ENCODE peak calls at places on chromosomes 5 and 9, in seven cellular contexts. R, Z, U, O, D, H and X are unnamed samples.

GRCh38 chr5:4831325-4831724 is 308.8 kb upstream of the ADAMTS16 start:
- DNase-seq in O (no peak), H (no peak), Z (no peak), U (no peak), R (no peak), D (no peak), X (no peak)

GRCh38 chr9:86098793-86099694 is at the start of gene GOLM1:
- DNase-seq in D (peak; percentile 86), Z (peak; percentile 69), R (peak; percentile 60), H (peak; percentile 84), O (no peak), U (no peak), X (peak; percentile 5)

GRCh38 chr5:124883686-124884085 is 137.2 kb upstream of the ZNF608 start:
- DNase-seq in R (no peak), U (no peak), H (no peak), O (no peak), Z (no peak), D (no peak), X (no peak)

GRCh38 chr9:113562653-113563381 is 99.3 kb downstream of the RGS3 start:
- DNase-seq in O (no peak), H (no peak), R (no peak), D (no peak), Z (no peak), U (no peak), X (no peak)

GRCh38 chr5:54713923-54714581 is 196.5 kb downstream of the SNX18 start:
- DNase-seq in O (no peak), U (no peak), Z (peak; percentile 87), R (no peak), H (no peak), D (no peak), X (no peak)

GRCh38 chr5:139637438-139638089 is 10.6 kb upstream of the CXXC5 start:
- DNase-seq in U (no peak), H (peak; percentile 95), O (no peak), R (peak; percentile 65), D (peak; percentile 80), Z (peak; percentile 79), X (peak; percentile 54)

GRCh38 chr9:130912932-130913598 is 16.5 kb upstream of the QRFP start:
- DNase-seq in U (peak; percentile 67), O (no peak), Z (peak; percentile 62), H (peak; percentile 83), D (peak; percentile 26), R (no peak), X (no peak)

GRCh38 chr9:20981486-20981885 is 50.0 kb downstream of the HACD4 start:
- DNase-seq in R (no peak), D (peak; percentile 8), U (peak; percentile 60), H (no peak), Z (peak; percentile 70), O (no peak), X (no peak)

GRCh38 chr5:44389410-44389879 is at the start of gene FGF10:
- DNase-seq in D (no peak), H (peak; percentile 82), R (no peak), U (no peak), O (no peak), Z (peak; percentile 0), X (no peak)

GRCh38 chr5:27080147-27080546 is 41.8 kb upstream of the CDH9 start:
- DNase-seq in D (no peak), O (no peak), U (no peak), R (no peak), H (no peak), Z (no peak), X (no peak)

GRCh38 chr5:175659546-175660248 is 1.8 kb downstream of the HRH2 start:
- DNase-seq in O (no peak), H (no peak), Z (no peak), R (no peak), D (no peak), U (no peak), X (no peak)

GRCh38 chr5:112682621-112683061 is 55.0 kb upstream of the APC start:
- DNase-seq in Z (no peak), D (no peak), H (no peak), U (no peak), O (no peak), R (no peak), X (no peak)

GRCh38 chr9:34087370-34087769 is 38.7 kb upstream of the UBAP2 start:
- DNase-seq in H (no peak), O (no peak), Z (no peak), R (no peak), U (no peak), D (no peak), X (no peak)

GRCh38 chr5:61969347-61969746 is 336.7 kb upstream of the KIF2A start:
- DNase-seq in Z (no peak), H (no peak), R (no peak), O (no peak), D (no peak), U (no peak), X (no peak)